ENCODE peak calls at places on chromosomes 12 and 14, in four cellular contexts. D is SK-N-SH, X is uterus, F is sigmoid colon. C is an unnamed sample.

GRCh38 chr14:71711619-71712018 is 220.6 kb upstream of the RGS6 start:
- DNase-seq in D (no peak), X (no peak), F (no peak), C (peak; percentile 87)

GRCh38 chr12:13719986-13720385 is 261.4 kb downstream of the GRIN2B start:
- DNase-seq in D (no peak), X (no peak), F (no peak), C (no peak)

GRCh38 chr14:20454359-20454644 is 310 bp downstream of the OSGEP start:
- DNase-seq in D (no peak), X (no peak), F (no peak), C (peak; percentile 22)

GRCh38 chr12:90211017-90211416 is 502.4 kb upstream of the ATP2B1 start:
- DNase-seq in D (no peak), X (no peak), F (no peak), C (peak; percentile 11)

GRCh38 chr12:131333136-131333535 is 377.8 kb upstream of the SFSWAP start:
- DNase-seq in D (no peak), X (no peak), F (no peak), C (no peak)

GRCh38 chr14:100213956-100214767 is 24.8 kb upstream of the YY1 start:
- DNase-seq in D (peak; percentile 98), X (peak; percentile 88), F (peak; percentile 94), C (no peak)

GRCh38 chr14:104639889-104640548 is 35.4 kb upstream of the TMEM179 start:
- DNase-seq in D (peak; percentile 97), X (no peak), F (peak; percentile 72), C (no peak)

GRCh38 chr12:31597066-31597465 is 6.1 kb upstream of the DENND5B start:
- DNase-seq in D (no peak), X (no peak), F (no peak), C (no peak)

GRCh38 chr12:57456145-57456700 is 1.1 kb downstream of the INHBE start:
- DNase-seq in D (no peak), X (no peak), F (no peak), C (no peak)
- H3K4me3 ChIP-seq in D (no peak overlapping the region), X (no peak overlapping the region), F (no peak overlapping the region), C (peak overlapping the region; percentile 8)

GRCh38 chr14:92040431-92041040 is 677 bp upstream of the TRIP11 start:
- DNase-seq in D (peak; percentile 47), X (no peak), F (no peak), C (no peak)

GRCh38 chr14:92037989-92038388 is 1.9 kb downstream of the TRIP11 start:
- DNase-seq in D (peak; percentile 6), X (no peak), F (no peak), C (no peak)

GRCh38 chr14:92039073-92039719 is 663 bp downstream of the TRIP11 start:
- DNase-seq in D (peak; percentile 65), X (no peak), F (no peak), C (peak; percentile 18)

GRCh38 chr14:92041203-92041602 is 1.3 kb upstream of the TRIP11 start:
- DNase-seq in D (no peak), X (no peak), F (no peak), C (no peak)

GRCh38 chr14:92039720-92040430 is at the start of gene TRIP11:
- DNase-seq in D (peak; percentile 90), X (peak; percentile 93), F (peak; percentile 96), C (peak; percentile 58)
- TF ChIP-seq CTCF in D (no peak), X (peak; percentile 8), F (no peak), C (no peak)

GRCh38 chr12:52146822-52147366 is 44.9 kb downstream of the KRT80 start:
- DNase-seq in D (no peak), X (no peak), F (no peak), C (no peak)
- H3K27me3 ChIP-seq in D (no peaks in the 10 kb centered on the region), X (no peaks in the 10 kb centered on the region), F (no peaks in the 10 kb centered on the region), C (no peaks in the 10 kb centered on the region)

DNA sequence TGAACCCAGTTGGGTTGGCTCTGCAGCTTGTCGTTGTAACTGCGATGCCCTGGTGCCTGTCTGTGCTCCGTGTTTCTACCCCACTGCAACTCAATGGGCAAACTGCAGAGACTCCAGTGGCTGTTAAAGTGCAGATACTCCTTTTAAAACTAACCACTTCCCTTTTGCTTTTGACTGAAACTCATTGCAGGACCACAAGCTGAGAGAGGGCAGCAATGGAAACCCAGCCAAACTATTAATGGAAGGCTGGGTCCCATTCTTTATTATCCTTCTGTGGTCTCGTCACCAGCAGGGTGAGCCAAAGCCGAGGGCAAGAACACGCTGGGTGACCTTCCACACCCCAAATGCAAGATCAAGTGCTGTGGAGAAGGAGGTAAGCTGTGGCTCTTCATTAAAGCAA is 910.4 kb downstream of the VRK1 start:
- DNase-seq in D (no peak), X (no peak), F (no peak), C (no peak)
- H3K4me3 ChIP-seq in D (no peak overlapping the region), X (no peak overlapping the region), F (no peak overlapping the region), C (no peak overlapping the region)

GRCh38 chr14:49593016-49593415 is 5.7 kb upstream of the LRR1 start:
- DNase-seq in D (no peak), X (no peak), F (no peak), C (no peak)

GRCh38 chr14:49598479-49599301 is at the start of gene LRR1:
- DNase-seq in D (peak; percentile 88), X (peak; percentile 85), F (peak; percentile 89), C (no peak)

GRCh38 chr14:49594347-49595089 is 4.2 kb upstream of the LRR1 start:
- DNase-seq in D (no peak), X (no peak), F (no peak), C (no peak)

DNA sequence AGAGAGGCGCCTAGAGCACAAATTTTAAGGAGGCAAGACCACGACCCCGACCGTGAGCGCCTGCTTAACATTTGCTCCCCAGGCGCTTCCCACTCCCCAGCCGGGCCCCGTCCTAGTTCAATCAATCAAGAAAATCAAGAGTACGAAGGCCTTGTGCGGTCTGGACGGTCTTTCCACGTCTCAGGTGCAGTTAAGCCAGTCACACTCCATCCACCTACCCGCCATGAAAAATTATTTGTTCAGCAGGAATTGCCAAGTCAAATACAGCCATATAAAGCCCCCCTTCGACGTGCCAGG is 610 bp upstream of the LRR1 start:
- DNase-seq in D (peak; percentile 56), X (no peak), F (no peak), C (no peak)
- TF ChIP-seq CTCF in D (no peak), X (no peak), F (no peak), C (no peak)

GRCh38 chr14:65966188-65966587 is 520.0 kb upstream of the CCDC196 start:
- DNase-seq in D (no peak), X (no peak), F (no peak), C (no peak)
- H3K27me3 ChIP-seq in D (no peaks in the 10 kb centered on the region), X (no peaks in the 10 kb centered on the region), F (peaks cover 18% of the 10 kb centered on the region), C (peaks cover 1% of the 10 kb centered on the region)

GRCh38 chr12:21939435-21939834 is 1.8 kb downstream of the ABCC9 start:
- DNase-seq in D (no peak), X (peak; percentile 27), F (no peak), C (no peak)
- H3K4me3 ChIP-seq in D (no peak overlapping the region), X (peak overlapping the region; percentile 46), F (peak overlapping the region; percentile 61), C (no peak overlapping the region)

GRCh38 chr14:72916174-72916573 is 10.1 kb upstream of the DCAF4 start:
- DNase-seq in D (no peak), X (no peak), F (no peak), C (no peak)

GRCh38 chr14:72917420-72917819 is 8.8 kb upstream of the DCAF4 start:
- DNase-seq in D (no peak), X (no peak), F (no peak), C (no peak)

GRCh38 chr14:72924332-72924731 is 1.9 kb upstream of the DCAF4 start:
- DNase-seq in D (peak; percentile 40), X (no peak), F (no peak), C (no peak)

GRCh38 chr14:72921396-72921795 is 4.9 kb upstream of the DCAF4 start:
- DNase-seq in D (no peak), X (no peak), F (no peak), C (no peak)

GRCh38 chr14:72920008-72920407 is 6.3 kb upstream of the DCAF4 start:
- DNase-seq in D (no peak), X (no peak), F (no peak), C (no peak)
- TF ChIP-seq CTCF in D (peak; percentile 21), X (no peak), F (no peak), C (no peak)

GRCh38 chr12:78981-79380 is 12.4 kb downstream of the IQSEC3 start:
- DNase-seq in D (no peak), X (no peak), F (no peak), C (no peak)
- H3K27me3 ChIP-seq in D (peaks cover 33% of the 10 kb centered on the region), X (no peaks in the 10 kb centered on the region), F (peaks cover 83% of the 10 kb centered on the region), C (peaks cover 22% of the 10 kb centered on the region)

C was measured in BJ.